ENCODE peak calls at places on chromosomes 5 and 9, in five cellular contexts. One of them, this sample, is unnamed.

GRCh38 chr5:158246661-158247060 is 387.7 kb upstream of the CLINT1 start:
- DNase-seq in IMR-90: no peak
- DNase-seq in uterus: no peak
- DNase-seq in body of pancreas: no peak
- DNase-seq in adrenal gland: no peak
- DNase-seq in this sample: no peak

GRCh38 chr5:154087260-154087659 is 48.5 kb downstream of the MFAP3 start:
- DNase-seq in IMR-90: no peak
- DNase-seq in uterus: no peak
- DNase-seq in body of pancreas: no peak
- DNase-seq in adrenal gland: no peak
- DNase-seq in this sample: no peak

GRCh38 chr9:82601272-82601835 is 461.6 kb downstream of the RASEF start:
- DNase-seq in IMR-90: peak; percentile 74
- DNase-seq in uterus: peak; percentile 26
- DNase-seq in body of pancreas: no peak
- DNase-seq in adrenal gland: no peak
- DNase-seq in this sample: no peak

GRCh38 chr9:30630459-30630858 is 1754.0 kb upstream of the ACO1 start:
- DNase-seq in IMR-90: no peak
- DNase-seq in uterus: no peak
- DNase-seq in body of pancreas: no peak
- DNase-seq in adrenal gland: no peak
- DNase-seq in this sample: no peak

GRCh38 chr9:102550266-102550665 is 444.9 kb upstream of the CYLC2 start:
- DNase-seq in IMR-90: no peak
- DNase-seq in uterus: no peak
- DNase-seq in body of pancreas: no peak
- DNase-seq in adrenal gland: no peak
- DNase-seq in this sample: no peak

GRCh38 chr5:94485017-94485517 is 133.3 kb downstream of the KIAA0825 start:
- DNase-seq in IMR-90: no peak
- DNase-seq in uterus: no peak
- DNase-seq in body of pancreas: no peak
- DNase-seq in adrenal gland: no peak
- DNase-seq in this sample: no peak

GRCh38 chr9:82549174-82549821 is 513.6 kb downstream of the RASEF start:
- DNase-seq in IMR-90: no peak
- DNase-seq in uterus: no peak
- DNase-seq in body of pancreas: peak; percentile 31
- DNase-seq in adrenal gland: no peak
- DNase-seq in this sample: no peak

GRCh38 chr5:79284852-79285251 is 48.9 kb downstream of the JMY start:
- DNase-seq in IMR-90: peak; percentile 72
- DNase-seq in uterus: no peak
- DNase-seq in body of pancreas: no peak
- DNase-seq in adrenal gland: no peak
- DNase-seq in this sample: no peak

GRCh38 chr5:53917095-53917494 is 356.7 kb downstream of the NDUFS4 start:
- DNase-seq in IMR-90: peak; percentile 63
- DNase-seq in uterus: no peak
- DNase-seq in body of pancreas: no peak
- DNase-seq in adrenal gland: no peak
- DNase-seq in this sample: no peak

GRCh38 chr5:170633235-170634041 is 129.6 kb downstream of the KCNIP1 start:
- DNase-seq in IMR-90: peak; percentile 65
- DNase-seq in uterus: peak; percentile 85
- DNase-seq in body of pancreas: peak; percentile 42
- DNase-seq in adrenal gland: peak; percentile 84
- DNase-seq in this sample: peak; percentile 36

GRCh38 chr9:83538172-83538889 is at the start of gene FRMD3:
- DNase-seq in IMR-90: peak; percentile 16
- DNase-seq in uterus: peak; percentile 57
- DNase-seq in body of pancreas: peak; percentile 79
- DNase-seq in adrenal gland: peak; percentile 91
- DNase-seq in this sample: peak; percentile 69

GRCh38 chr9:113481176-113481805 is 17.8 kb downstream of the RGS3 start:
- DNase-seq in IMR-90: no peak
- DNase-seq in uterus: no peak
- DNase-seq in body of pancreas: peak; percentile 33
- DNase-seq in adrenal gland: no peak
- DNase-seq in this sample: no peak

GRCh38 chr9:21761309-21761901 is 41.0 kb upstream of the MTAP start:
- DNase-seq in IMR-90: no peak
- DNase-seq in uterus: no peak
- DNase-seq in body of pancreas: no peak
- DNase-seq in adrenal gland: no peak
- DNase-seq in this sample: no peak

GRCh38 chr5:133753856-133754255 is 141.5 kb upstream of the FSTL4 start:
- DNase-seq in IMR-90: no peak
- DNase-seq in uterus: no peak
- DNase-seq in body of pancreas: no peak
- DNase-seq in adrenal gland: no peak
- DNase-seq in this sample: no peak

GRCh38 chr9:20321683-20322082 is 300.6 kb downstream of the MLLT3 start:
- DNase-seq in IMR-90: no peak
- DNase-seq in uterus: no peak
- DNase-seq in body of pancreas: no peak
- DNase-seq in adrenal gland: no peak
- DNase-seq in this sample: no peak

GRCh38 chr9:86246752-86247161 is 12.7 kb downstream of the C9orf153 start:
- DNase-seq in IMR-90: no peak
- DNase-seq in uterus: peak; percentile 22
- DNase-seq in body of pancreas: peak; percentile 13
- DNase-seq in adrenal gland: peak; percentile 40
- DNase-seq in this sample: peak; percentile 6

GRCh38 chr5:36438765-36439501 is 137.2 kb upstream of the RANBP3L start:
- DNase-seq in IMR-90: no peak
- DNase-seq in uterus: no peak
- DNase-seq in body of pancreas: no peak
- DNase-seq in adrenal gland: peak; percentile 36
- DNase-seq in this sample: no peak

GRCh38 chr5:69502375-69503143 is 10.0 kb downstream of the OCLN start:
- DNase-seq in IMR-90: peak; percentile 87
- DNase-seq in uterus: no peak
- DNase-seq in body of pancreas: no peak
- DNase-seq in adrenal gland: no peak
- DNase-seq in this sample: no peak

GRCh38 chr9:113910036-113910639 is 34.0 kb downstream of the ZNF618 start:
- DNase-seq in IMR-90: no peak
- DNase-seq in uterus: no peak
- DNase-seq in body of pancreas: peak; percentile 85
- DNase-seq in adrenal gland: peak; percentile 15
- DNase-seq in this sample: no peak

GRCh38 chr9:97468658-97469448 is 32.6 kb upstream of the TMOD1 start:
- DNase-seq in IMR-90: peak; percentile 65
- DNase-seq in uterus: peak; percentile 85
- DNase-seq in body of pancreas: peak; percentile 83
- DNase-seq in adrenal gland: peak; percentile 89
- DNase-seq in this sample: peak; percentile 76

GRCh38 chr5:156149203-156149602 is 177.8 kb upstream of the SGCD start:
- DNase-seq in IMR-90: peak; percentile 58
- DNase-seq in uterus: no peak
- DNase-seq in body of pancreas: no peak
- DNase-seq in adrenal gland: no peak
- DNase-seq in this sample: no peak

GRCh38 chr5:14451866-14452265 is 129.7 kb upstream of the OTULINL start:
- DNase-seq in IMR-90: no peak
- DNase-seq in uterus: no peak
- DNase-seq in body of pancreas: no peak
- DNase-seq in adrenal gland: no peak
- DNase-seq in this sample: no peak

GRCh38 chr9:95131023-95131943 is 186.2 kb downstream of the FANCC start:
- DNase-seq in IMR-90: peak; percentile 60
- DNase-seq in uterus: peak; percentile 83
- DNase-seq in body of pancreas: peak; percentile 77
- DNase-seq in adrenal gland: peak; percentile 79
- DNase-seq in this sample: peak; percentile 34

GRCh38 chr9:110440161-110440560 is 102.5 kb upstream of the TXNDC8 start:
- DNase-seq in IMR-90: peak; percentile 96
- DNase-seq in uterus: no peak
- DNase-seq in body of pancreas: no peak
- DNase-seq in adrenal gland: no peak
- DNase-seq in this sample: no peak

GRCh38 chr5:40678021-40678939 is 1.4 kb upstream of the PTGER4 start:
- DNase-seq in IMR-90: no peak
- DNase-seq in uterus: no peak
- DNase-seq in body of pancreas: no peak
- DNase-seq in adrenal gland: no peak
- DNase-seq in this sample: no peak

GRCh38 chr9:18675345-18675744 is 201.4 kb downstream of the ADAMTSL1 start:
- DNase-seq in IMR-90: peak; percentile 19
- DNase-seq in uterus: no peak
- DNase-seq in body of pancreas: no peak
- DNase-seq in adrenal gland: no peak
- DNase-seq in this sample: no peak

GRCh38 chr5:102542064-102542463 is 43.3 kb upstream of the SLCO6A1 start:
- DNase-seq in IMR-90: no peak
- DNase-seq in uterus: no peak
- DNase-seq in body of pancreas: no peak
- DNase-seq in adrenal gland: no peak
- DNase-seq in this sample: no peak

GRCh38 chr5:168296687-168297086 is 5.2 kb downstream of the WWC1 start:
- DNase-seq in IMR-90: no peak
- DNase-seq in uterus: no peak
- DNase-seq in body of pancreas: no peak
- DNase-seq in adrenal gland: no peak
- DNase-seq in this sample: no peak

GRCh38 chr5:114838937-114839336 is 330.8 kb downstream of the TRIM36 start:
- DNase-seq in IMR-90: no peak
- DNase-seq in uterus: no peak
- DNase-seq in body of pancreas: no peak
- DNase-seq in adrenal gland: no peak
- DNase-seq in this sample: no peak

GRCh38 chr5:35438288-35438687 is 179.4 kb upstream of the SPEF2 start:
- DNase-seq in IMR-90: no peak
- DNase-seq in uterus: no peak
- DNase-seq in body of pancreas: no peak
- DNase-seq in adrenal gland: no peak
- DNase-seq in this sample: no peak

GRCh38 chr5:157519579-157520253 is 55.9 kb downstream of the ADAM19 start:
- DNase-seq in IMR-90: no peak
- DNase-seq in uterus: no peak
- DNase-seq in body of pancreas: no peak
- DNase-seq in adrenal gland: no peak
- DNase-seq in this sample: no peak

GRCh38 chr5:149694007-149694406 is 36.1 kb upstream of the PPARGC1B start:
- DNase-seq in IMR-90: no peak
- DNase-seq in uterus: no peak
- DNase-seq in body of pancreas: no peak
- DNase-seq in adrenal gland: no peak
- DNase-seq in this sample: no peak

GRCh38 chr9:35793461-35793860 is 2.1 kb downstream of the NPR2 start:
- DNase-seq in IMR-90: no peak
- DNase-seq in uterus: no peak
- DNase-seq in body of pancreas: no peak
- DNase-seq in adrenal gland: no peak
- DNase-seq in this sample: no peak
- H3K4me3 ChIP-seq in IMR-90: peak overlapping the region; percentile 27
- H3K4me3 ChIP-seq in uterus: no peak overlapping the region
- H3K4me3 ChIP-seq in body of pancreas: no peak overlapping the region
- H3K4me3 ChIP-seq in adrenal gland: no peak overlapping the region
- H3K4me3 ChIP-seq in this sample: no peak overlapping the region

GRCh38 chr9:127397722-127398647 is 1.0 kb downstream of the SLC2A8 start:
- DNase-seq in IMR-90: peak; percentile 33
- DNase-seq in uterus: peak; percentile 48
- DNase-seq in body of pancreas: peak; percentile 49
- DNase-seq in adrenal gland: peak; percentile 69
- DNase-seq in this sample: peak; percentile 27
- TF ChIP-seq CTCF in IMR-90: peak; percentile 57
- TF ChIP-seq CTCF in uterus: peak; percentile 52
- TF ChIP-seq CTCF in body of pancreas: no peak
- TF ChIP-seq CTCF in adrenal gland: peak; percentile 46
- TF ChIP-seq CTCF in this sample: peak; percentile 56

GRCh38 chr9:131125288-131126058 is at the start of gene NUP214:
- DNase-seq in IMR-90: peak; percentile 96
- DNase-seq in uterus: peak; percentile 98
- DNase-seq in body of pancreas: peak; percentile 99
- DNase-seq in adrenal gland: peak; percentile 99
- DNase-seq in this sample: peak; percentile 98
- TF ChIP-seq POLR2A in IMR-90: peak; percentile 90
- TF ChIP-seq POLR2A in uterus: peak; percentile 76
- TF ChIP-seq POLR2A in body of pancreas: peak; percentile 95
- TF ChIP-seq POLR2A in adrenal gland: peak; percentile 81
- TF ChIP-seq POLR2A in this sample: peak; percentile 71

GRCh38 chr9:105118646-105119045 is 125.8 kb upstream of the SLC44A1 start:
- DNase-seq in IMR-90: no peak
- DNase-seq in uterus: no peak
- DNase-seq in body of pancreas: no peak
- DNase-seq in adrenal gland: no peak
- DNase-seq in this sample: no peak

GRCh38 chr9:105114318-105114717 is 130.1 kb upstream of the SLC44A1 start:
- DNase-seq in IMR-90: no peak
- DNase-seq in uterus: no peak
- DNase-seq in body of pancreas: no peak
- DNase-seq in adrenal gland: no peak
- DNase-seq in this sample: no peak

GRCh38 chr9:105116047-105116868 is 128.2 kb upstream of the SLC44A1 start:
- DNase-seq in IMR-90: no peak
- DNase-seq in uterus: no peak
- DNase-seq in body of pancreas: no peak
- DNase-seq in adrenal gland: no peak
- DNase-seq in this sample: peak; percentile 60

GRCh38 chr9:105117111-105117682 is 127.3 kb upstream of the SLC44A1 start:
- DNase-seq in IMR-90: no peak
- DNase-seq in uterus: no peak
- DNase-seq in body of pancreas: no peak
- DNase-seq in adrenal gland: no peak
- DNase-seq in this sample: no peak

GRCh38 chr9:105114956-105115728 is 129.3 kb upstream of the SLC44A1 start:
- DNase-seq in IMR-90: peak; percentile 33
- DNase-seq in uterus: peak; percentile 17
- DNase-seq in body of pancreas: no peak
- DNase-seq in adrenal gland: peak; percentile 47
- DNase-seq in this sample: peak; percentile 58
- H3K4me3 ChIP-seq in IMR-90: no peak overlapping the region
- H3K4me3 ChIP-seq in uterus: no peak overlapping the region
- H3K4me3 ChIP-seq in body of pancreas: no peak overlapping the region
- H3K4me3 ChIP-seq in adrenal gland: no peak overlapping the region
- H3K4me3 ChIP-seq in this sample: no peak overlapping the region

GRCh38 chr5:73985145-73985544 is 359.1 kb downstream of the ARHGEF28 start:
- DNase-seq in IMR-90: peak; percentile 45
- DNase-seq in uterus: no peak
- DNase-seq in body of pancreas: peak; percentile 22
- DNase-seq in adrenal gland: no peak
- DNase-seq in this sample: no peak
- TF ChIP-seq CTCF in IMR-90: peak; percentile 43
- TF ChIP-seq CTCF in uterus: no peak
- TF ChIP-seq CTCF in body of pancreas: no peak
- TF ChIP-seq CTCF in adrenal gland: no peak
- TF ChIP-seq CTCF in this sample: no peak

GRCh38 chr5:145921211-145921610 is 15.2 kb upstream of the SH3RF2 start:
- DNase-seq in IMR-90: peak; percentile 35
- DNase-seq in uterus: no peak
- DNase-seq in body of pancreas: no peak
- DNase-seq in adrenal gland: no peak
- DNase-seq in this sample: no peak
- TF ChIP-seq POLR2A in IMR-90: no peak
- TF ChIP-seq POLR2A in uterus: no peak
- TF ChIP-seq POLR2A in body of pancreas: no peak
- TF ChIP-seq POLR2A in adrenal gland: no peak
- TF ChIP-seq POLR2A in this sample: no peak

GRCh38 chr5:125987677-125988255 is 435.4 kb upstream of the GRAMD2B start:
- DNase-seq in IMR-90: no peak
- DNase-seq in uterus: no peak
- DNase-seq in body of pancreas: no peak
- DNase-seq in adrenal gland: no peak
- DNase-seq in this sample: no peak
- H3K4me3 ChIP-seq in IMR-90: no peak overlapping the region
- H3K4me3 ChIP-seq in uterus: no peak overlapping the region
- H3K4me3 ChIP-seq in body of pancreas: no peak overlapping the region
- H3K4me3 ChIP-seq in adrenal gland: no peak overlapping the region
- H3K4me3 ChIP-seq in this sample: no peak overlapping the region

This sample was measured in gastrocnemius medialis.